ENCODE peak calls at places on chromosomes 6 and 20, in four cellular contexts. O is NCI-H2081, F is M059J, X is nephron progenitor cell. Y is an unnamed sample.

GRCh38 chr20:60152792-60153191 is 194.6 kb downstream of the CDH26 start:
- DNase-seq in F (no peak), X (no peak), O (no peak), Y (no peak)

GRCh38 chr20:57941572-57942381 is 232.0 kb upstream of the PMEPA1 start:
- DNase-seq in O (peak; percentile 18), F (peak; percentile 27), X (peak; percentile 37), Y (peak; percentile 40)

GRCh38 chr6:53300656-53301551 is 47.8 kb downstream of the ELOVL5 start:
- DNase-seq in X (no peak), F (peak; percentile 93), O (no peak), Y (peak; percentile 62)

GRCh38 chr6:98716341-98716740 is 118.0 kb upstream of the POU3F2 start:
- DNase-seq in O (no peak), X (peak; percentile 45), F (peak; percentile 6), Y (no peak)

GRCh38 chr6:170295519-170296422 is 4.9 kb upstream of the DLL1 start:
- DNase-seq in F (peak; percentile 14), X (peak; percentile 72), O (no peak), Y (peak; percentile 48)

GRCh38 chr6:155936127-155936526 is 480.5 kb upstream of the NOX3 start:
- DNase-seq in X (no peak), O (no peak), F (no peak), Y (no peak)

GRCh38 chr6:13288969-13289391 is 39.4 kb downstream of the TBC1D7 start:
- DNase-seq in F (no peak), O (no peak), X (no peak), Y (no peak)

GRCh38 chr6:31972709-31973350 is 892 bp upstream of the DXO start:
- DNase-seq in O (no peak), F (peak; percentile 70), X (no peak), Y (no peak)

GRCh38 chr6:38846844-38847243 is 131.7 kb downstream of the DNAH8 start:
- DNase-seq in X (no peak), F (peak; percentile 69), O (no peak), Y (no peak)

GRCh38 chr20:23396961-23397620 is 24.2 kb downstream of the NAPB start:
- DNase-seq in X (no peak), F (no peak), O (peak; percentile 18), Y (no peak)

GRCh38 chr6:134689676-134690447 is 260.0 kb downstream of the ALDH8A1 start:
- DNase-seq in O (no peak), X (no peak), F (peak; percentile 66), Y (no peak)

GRCh38 chr20:54062812-54063280 is 7.5 kb downstream of the BCAS1 start:
- DNase-seq in X (no peak), O (no peak), F (peak; percentile 78), Y (no peak)

GRCh38 chr20:34264141-34264540 is 22.9 kb downstream of the ASIP start:
- DNase-seq in F (no peak), O (no peak), X (no peak), Y (no peak)

GRCh38 chr6:1611572-1612385 is 2.1 kb downstream of the FOXC1 start:
- DNase-seq in X (peak; percentile 64), F (peak; percentile 70), O (peak; percentile 20), Y (peak; percentile 15)

GRCh38 chr6:169898788-169899480 is 147.5 kb downstream of the ERMARD start:
- DNase-seq in O (no peak), F (no peak), X (no peak), Y (no peak)

GRCh38 chr20:37261714-37262113 is at the start of gene GHRH:
- DNase-seq in O (no peak), F (no peak), X (no peak), Y (no peak)

GRCh38 chr6:107698146-107698545 is 126.0 kb downstream of the SCML4 start:
- DNase-seq in O (no peak), F (peak; percentile 86), X (no peak), Y (peak; percentile 65)

GRCh38 chr6:115053169-115053860 is 710.5 kb upstream of the HS3ST5 start:
- DNase-seq in O (no peak), X (no peak), F (no peak), Y (no peak)

GRCh38 chr6:56953597-56954388 is 1.1 kb upstream of the BEND6 start:
- DNase-seq in F (peak; percentile 43), O (no peak), X (no peak), Y (no peak)

GRCh38 chr6:9397981-9398559 is 962.7 kb upstream of the SLC35B3 start:
- DNase-seq in F (peak; percentile 61), O (peak; percentile 72), X (no peak), Y (no peak)

GRCh38 chr20:9506337-9506821 is 8.0 kb upstream of the LAMP5 start:
- DNase-seq in O (no peak), X (peak; percentile 12), F (no peak), Y (no peak)

GRCh38 chr6:147207851-147208754 is 3.9 kb downstream of the STXBP5 start:
- DNase-seq in F (peak; percentile 31), X (no peak), O (no peak), Y (no peak)

GRCh38 chr6:6547111-6547879 is 41.2 kb upstream of the LY86 start:
- DNase-seq in O (peak; percentile 55), F (peak; percentile 82), X (peak; percentile 90), Y (peak; percentile 51)

Y was measured in SJCRH30.